ENCODE peak calls at places on chromosomes 2 and 18, in six cellular contexts. F is vagina, Z is HL-60, G is astrocyte of the spinal cord, H is astrocyte, X is ovary. M is an unnamed sample.

GRCh38 chr2:239073270-239073669 is 225.4 kb downstream of the TWIST2 start:
- DNase-seq in F (no peak), Z (no peak), G (no peak), H (no peak), X (no peak), M (no peak)

GRCh38 chr2:226411727-226412360 is 387.8 kb downstream of the IRS1 start:
- DNase-seq in F (no peak), Z (no peak), G (peak; percentile 70), H (peak; percentile 74), X (no peak), M (peak; percentile 96)

GRCh38 chr2:72274284-72274869 is 126.7 kb upstream of the CYP26B1 start:
- DNase-seq in F (no peak), Z (no peak), G (no peak), H (peak; percentile 30), X (no peak), M (no peak)

GRCh38 chr18:68429809-68430208 is 285.1 kb downstream of the TMX3 start:
- DNase-seq in F (no peak), Z (no peak), G (peak; percentile 58), H (peak; percentile 32), X (no peak), M (peak; percentile 70)

GRCh38 chr18:56789004-56789888 is 138.1 kb downstream of the WDR7 start:
- DNase-seq in F (no peak), Z (peak; percentile 39), G (peak; percentile 26), H (no peak), X (no peak), M (peak; percentile 55)

GRCh38 chr2:158142568-158143332 is 41.1 kb downstream of the UPP2 start:
- DNase-seq in F (no peak), Z (no peak), G (peak; percentile 9), H (peak; percentile 40), X (no peak), M (peak; percentile 6)

GRCh38 chr18:10320848-10321247 is 133.6 kb upstream of the APCDD1 start:
- DNase-seq in F (peak; percentile 52), Z (no peak), G (peak; percentile 22), H (peak; percentile 89), X (no peak), M (no peak)

GRCh38 chr18:74241426-74241825 is 50.3 kb downstream of the CYB5A start:
- DNase-seq in F (no peak), Z (no peak), G (no peak), H (no peak), X (no peak), M (no peak)

GRCh38 chr2:109162999-109163398 is 34.0 kb downstream of the SH3RF3 start:
- DNase-seq in F (no peak), Z (peak; percentile 8), G (peak; percentile 79), H (peak; percentile 78), X (no peak), M (no peak)

GRCh38 chr2:84077504-84077903 is 381.6 kb downstream of the SUCLG1 start:
- DNase-seq in F (no peak), Z (peak; percentile 16), G (no peak), H (no peak), X (no peak), M (peak; percentile 61)

GRCh38 chr2:127663566-127664064 is 11.7 kb downstream of the LIMS2 start:
- DNase-seq in F (no peak), Z (no peak), G (no peak), H (no peak), X (no peak), M (no peak)

GRCh38 chr18:74299746-74300145 is 8.0 kb upstream of the CYB5A start:
- DNase-seq in F (no peak), Z (no peak), G (peak; percentile 33), H (peak; percentile 72), X (no peak), M (peak; percentile 17)

GRCh38 chr2:69816923-69817542 is 12.4 kb upstream of the GMCL1 start:
- DNase-seq in F (no peak), Z (peak; percentile 87), G (peak; percentile 91), H (peak; percentile 67), X (peak; percentile 87), M (peak; percentile 89)

GRCh38 chr2:154484338-154485099 is 214.0 kb upstream of the KCNJ3 start:
- DNase-seq in F (no peak), Z (no peak), G (no peak), H (no peak), X (no peak), M (peak; percentile 37)

GRCh38 chr2:234950435-234950729 is 1.4 kb upstream of the SH3BP4 start:
- DNase-seq in F (no peak), Z (no peak), G (no peak), H (no peak), X (no peak), M (no peak)

GRCh38 chr18:52343731-52344340 is 3.8 kb downstream of the DCC start:
- DNase-seq in F (no peak), Z (no peak), G (no peak), H (no peak), X (no peak), M (no peak)

GRCh38 chr2:104638795-104639194 is 215.1 kb upstream of the POU3F3 start:
- DNase-seq in F (no peak), Z (no peak), G (no peak), H (no peak), X (no peak), M (no peak)

GRCh38 chr2:68431316-68431972 is 35.6 kb downstream of the FBXO48 start:
- DNase-seq in F (no peak), Z (no peak), G (no peak), H (no peak), X (no peak), M (no peak)

GRCh38 chr2:119744335-119744939 is 15.3 kb upstream of the PTPN4 start:
- DNase-seq in F (no peak), Z (no peak), G (peak; percentile 53), H (no peak), X (no peak), M (peak; percentile 94)

GRCh38 chr2:96239091-96239490 is 26.7 kb downstream of the TMEM127 start:
- DNase-seq in F (no peak), Z (no peak), G (no peak), H (no peak), X (no peak), M (no peak)

GRCh38 chr2:96239745-96240264 is 26.0 kb downstream of the TMEM127 start:
- DNase-seq in F (no peak), Z (no peak), G (no peak), H (no peak), X (no peak), M (no peak)

GRCh38 chr2:96240341-96241038 is 25.3 kb downstream of the TMEM127 start:
- DNase-seq in F (no peak), Z (no peak), G (no peak), H (no peak), X (no peak), M (peak; percentile 63)

GRCh38 chr2:96236882-96237281 is 28.3 kb upstream of the STARD7 start:
- DNase-seq in F (no peak), Z (no peak), G (no peak), H (no peak), X (no peak), M (no peak)

GRCh38 chr2:96238266-96238665 is 27.5 kb downstream of the TMEM127 start:
- DNase-seq in F (no peak), Z (no peak), G (no peak), H (no peak), X (no peak), M (no peak)
- H3K4me3 ChIP-seq in F (no peak overlapping the region), Z (no peak overlapping the region), G (no peak overlapping the region), H (no peak overlapping the region), X (no peak overlapping the region), M (no peak overlapping the region)

DNA sequence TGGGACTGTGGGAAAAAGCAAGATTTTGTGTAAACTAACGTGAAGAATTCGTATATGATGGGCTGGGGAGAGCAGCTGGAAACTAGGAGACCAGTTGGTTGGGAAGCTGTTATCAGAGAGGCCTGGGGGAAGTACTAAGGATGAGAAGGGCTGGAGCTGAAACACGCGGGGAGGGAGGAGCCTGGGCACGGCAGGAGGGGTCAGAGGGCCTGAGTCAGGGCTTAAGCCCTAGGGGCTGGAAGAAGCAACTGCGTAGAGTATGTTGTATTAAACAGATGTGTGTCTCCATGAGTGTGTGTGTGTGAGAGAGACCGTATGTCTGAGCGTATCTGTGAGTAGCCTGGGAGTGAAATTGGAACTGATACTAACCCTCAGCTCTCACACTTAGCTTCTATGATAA is 8.4 kb downstream of the POMC start:
- DNase-seq in F (no peak), Z (no peak), G (no peak), H (no peak), X (no peak), M (no peak)
- TF ChIP-seq CTCF in F (no peak), Z (no peak), G (no peak), H (no peak), X (no peak), M (no peak)

GRCh38 chr2:189407944-189408209 is 33.4 kb upstream of the WDR75 start:
- DNase-seq in F (no peak), Z (no peak), G (no peak), H (no peak), X (no peak), M (no peak)
- H3K4me3 ChIP-seq in F (peak overlapping the region; percentile 1), Z (no peak overlapping the region), G (no peak overlapping the region), H (no peak overlapping the region), X (no peak overlapping the region), M (no peak overlapping the region)

GRCh38 chr2:205721057-205721767 is 38.9 kb downstream of the NRP2 start:
- DNase-seq in F (no peak), Z (no peak), G (no peak), H (no peak), X (no peak), M (peak; percentile 48)
- TF ChIP-seq CTCF in F (no peak), Z (peak; percentile 19), G (peak; percentile 57), H (peak; percentile 38), X (no peak), M (peak; percentile 37)

GRCh38 chr2:44778221-44778654 is 163.3 kb upstream of the SIX3 start:
- DNase-seq in F (no peak), Z (no peak), G (no peak), H (no peak), X (no peak), M (peak; percentile 40)
- H3K4me3 ChIP-seq in F (no peak overlapping the region), Z (no peak overlapping the region), G (no peak overlapping the region), H (no peak overlapping the region), X (no peak overlapping the region), M (no peak overlapping the region)